ENCODE peak calls at places on chromosomes 16 and 17, in ten cellular contexts. O is fibroblast of lung, T is breast epithelium, Q is HCT116, X is psoas muscle, U is cardiac muscle cell, J is pancreas, A is prostate gland, K is neural progenitor cell, S is heart right ventricle. H is an unnamed sample. For H3K4me1, the result is how much of the 10 kb centered on the place peaks cover.

GRCh38 chr16:68427649-68428303 is 20.5 kb downstream of the SMPD3 start:
- DNase-seq in O (no peak), T (no peak), Q (no peak), X (no peak), U (no peak), J (no peak), A (no peak), K (no peak), S (no peak), H (peak)

GRCh38 chr16:89710709-89711564 is 9.4 kb upstream of the SPATA2L start:
- DNase-seq in O (no peak), T (no peak), Q (no peak), X (no peak), U (no peak), J (peak), A (no peak), K (peak), S (no peak), H (peak)

GRCh38 chr17:29574732-29575510 is 6.4 kb downstream of the TP53I13 start:
- DNase-seq in O (no peak), T (no peak), Q (no peak), X (no peak), U (no peak), J (no peak), A (no peak), K (no peak), S (no peak), H (peak)

GRCh38 chr16:85002643-85003042 is 8.7 kb downstream of the ZDHHC7 start:
- DNase-seq in O (no peak), T (no peak), Q (no peak), X (no peak), U (no peak), J (no peak), A (no peak), K (peak), S (peak), H (peak)

GRCh38 chr16:9092282-9092962 is 978 bp downstream of the HAPSTR1 start:
- DNase-seq in O (no peak), T (peak), Q (no peak), X (peak), U (peak), J (peak), A (peak), K (peak), S (peak), H (peak)

GRCh38 chr16:48537909-48538745 is 71.9 kb downstream of the N4BP1 start:
- DNase-seq in O (peak), T (peak), Q (no peak), X (peak), U (no peak), J (no peak), A (peak), K (no peak), S (peak), H (peak)

GRCh38 chr17:4631431-4631830 is 10.0 kb downstream of the ALOX15 start:
- DNase-seq in O (no peak), T (no peak), Q (no peak), X (no peak), U (no peak), J (no peak), A (no peak), K (no peak), S (no peak), H (peak)

GRCh38 chr17:74296548-74296936 is 22.5 kb downstream of the DNAI2 start:
- DNase-seq in O (peak), T (no peak), Q (peak), X (peak), U (peak), J (peak), A (peak), K (peak), S (peak), H (peak)

GRCh38 chr17:79991924-79992656 is 43.6 kb downstream of the TBC1D16 start:
- DNase-seq in O (peak), T (no peak), Q (no peak), X (no peak), U (no peak), J (peak), A (peak), K (peak), S (peak), H (peak)

GRCh38 chr17:50630524-50631194 is 4.0 kb upstream of the ABCC3 start:
- DNase-seq in O (no peak), T (peak), Q (peak), X (no peak), U (peak), J (peak), A (peak), K (peak), S (peak), H (peak)

GRCh38 chr16:85783441-85783840 is 15.9 kb downstream of the EMC8 start:
- DNase-seq in O (no peak), T (no peak), Q (no peak), X (no peak), U (no peak), J (no peak), A (no peak), K (no peak), S (no peak), H (no peak)

GRCh38 chr16:75262104-75262799 is 10.8 kb upstream of the BCAR1 start:
- DNase-seq in O (no peak), T (no peak), Q (no peak), X (peak), U (no peak), J (peak), A (no peak), K (no peak), S (peak), H (no peak)

GRCh38 chr17:34997355-34997862 is 17.1 kb downstream of the LIG3 start:
- DNase-seq in O (peak), T (peak), Q (no peak), X (no peak), U (no peak), J (peak), A (peak), K (no peak), S (peak), H (peak)

GRCh38 chr17:75910699-75911098 is 6.0 kb upstream of the MRPL38 start:
- DNase-seq in O (no peak), T (no peak), Q (no peak), X (no peak), U (peak), J (no peak), A (peak), K (peak), S (no peak), H (peak)

GRCh38 chr17:79845601-79845949 is 6.3 kb upstream of the CBX4 start:
- DNase-seq in O (no peak), T (no peak), Q (no peak), X (no peak), U (no peak), J (no peak), A (no peak), K (no peak), S (no peak), H (no peak)

GRCh38 chr17:32831627-32832243 is 45.2 kb downstream of the MYO1D start:
- DNase-seq in O (no peak), T (no peak), Q (no peak), X (no peak), U (no peak), J (no peak), A (no peak), K (no peak), S (no peak), H (no peak)

DNA sequence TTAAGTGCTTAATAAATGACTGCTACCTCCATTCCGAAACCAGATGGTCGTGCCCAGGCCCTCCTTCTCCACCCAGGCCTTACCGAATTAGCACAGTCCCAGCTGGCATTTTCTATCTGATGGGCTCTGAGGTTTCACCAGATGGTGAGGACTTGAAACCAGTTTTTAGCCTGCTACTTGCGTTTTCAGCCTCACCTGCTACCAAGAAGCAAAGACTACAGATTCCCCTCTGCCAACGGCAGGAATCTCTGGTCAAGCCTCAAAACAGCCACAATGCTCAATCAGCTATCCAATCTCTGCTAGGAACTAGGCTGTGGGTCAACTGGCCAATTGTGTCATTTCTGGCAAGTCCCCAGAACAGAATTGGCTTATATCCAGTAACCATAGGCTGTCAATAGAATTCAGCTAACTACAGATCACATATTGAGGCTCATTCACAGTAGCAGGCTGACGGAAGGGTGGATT is 11.7 kb downstream of the PECAM1 start:
- DNase-seq in O (peak), T (no peak), Q (no peak), X (no peak), U (no peak), J (no peak), A (no peak), K (no peak), S (no peak), H (no peak)
- H3K4me1 ChIP-seq in O (under half), T (under half), Q (under half), X (under half), U (under half), J (under half), A (under half), K (under half), S (half or more), H (under half)

DNA sequence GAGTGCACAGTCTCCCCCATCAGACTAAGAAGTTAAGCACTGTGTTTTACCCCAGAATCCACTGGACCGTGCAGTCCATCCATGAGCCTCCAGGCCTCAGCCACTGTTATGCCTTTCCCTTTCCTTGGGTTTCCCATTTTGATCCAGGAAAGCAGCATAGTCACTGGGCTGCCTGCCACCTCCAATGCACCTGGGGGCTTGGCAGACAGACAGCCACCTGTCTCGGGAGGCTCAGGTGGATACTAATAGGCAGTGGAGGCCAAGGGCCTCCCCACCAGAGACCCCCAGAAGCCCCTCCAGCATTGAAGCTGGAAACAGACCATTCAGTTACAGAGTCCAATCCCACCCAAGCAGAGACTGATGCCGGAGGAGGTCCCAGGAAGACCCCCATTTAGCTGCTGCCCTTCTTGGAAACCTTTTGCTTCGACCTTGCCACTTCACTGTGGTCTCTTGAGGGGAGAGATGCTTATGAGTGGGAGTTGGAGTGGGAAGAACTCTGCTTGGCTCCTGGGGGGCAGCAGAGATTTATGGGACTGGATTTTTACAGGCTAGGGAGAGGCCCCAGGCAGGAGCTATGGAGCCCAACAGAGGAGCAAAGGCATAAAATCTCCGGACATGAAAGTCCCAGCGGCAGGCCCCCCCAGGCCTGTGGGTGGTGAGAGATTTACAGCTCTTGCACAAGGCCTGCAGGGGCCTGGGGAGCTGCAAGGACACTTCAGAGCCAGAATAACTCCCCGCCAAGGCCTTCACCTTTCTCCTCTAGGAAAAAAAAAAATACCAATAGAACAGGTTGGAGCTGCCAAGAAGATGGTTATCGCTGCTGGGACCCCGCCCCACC is 12.2 kb upstream of the SP2 start:
- DNase-seq in O (no peak), T (peak), Q (no peak), X (no peak), U (no peak), J (no peak), A (peak), K (no peak), S (no peak), H (no peak)
- TF ChIP-seq CTCF in O (no peak), T (no peak), Q (no peak), X (no peak), U (no peak), J (no peak), A (no peak), K (no peak), S (no peak), H (no peak)

GRCh38 chr17:78340183-78340955 is 19.5 kb downstream of the SOCS3 start:
- DNase-seq in O (no peak), T (no peak), Q (no peak), X (no peak), U (no peak), J (no peak), A (no peak), K (no peak), S (no peak), H (no peak)

GRCh38 chr17:78341559-78342437 is 18.1 kb downstream of the SOCS3 start:
- DNase-seq in O (peak), T (no peak), Q (no peak), X (peak), U (peak), J (peak), A (peak), K (peak), S (peak), H (peak)

GRCh38 chr17:78335176-78335575 is 24.7 kb downstream of the SOCS3 start:
- DNase-seq in O (no peak), T (no peak), Q (no peak), X (no peak), U (no peak), J (no peak), A (no peak), K (no peak), S (no peak), H (no peak)

GRCh38 chr17:78337244-78338109 is 22.4 kb downstream of the SOCS3 start:
- DNase-seq in O (peak), T (no peak), Q (no peak), X (no peak), U (no peak), J (no peak), A (no peak), K (no peak), S (no peak), H (peak)

GRCh38 chr17:78338860-78339259 is 21.0 kb downstream of the SOCS3 start:
- DNase-seq in O (no peak), T (no peak), Q (peak), X (no peak), U (no peak), J (peak), A (no peak), K (no peak), S (no peak), H (no peak)
- H3K4me1 ChIP-seq in O (under half), T (under half), Q (half or more), X (under half), U (under half), J (under half), A (under half), K (under half), S (half or more), H (under half)

GRCh38 chr17:72826602-72827001 is 265.9 kb downstream of the SLC39A11 start:
- DNase-seq in O (peak), T (no peak), Q (peak), X (no peak), U (no peak), J (no peak), A (no peak), K (no peak), S (no peak), H (no peak)
- TF ChIP-seq CTCF in O (no peak), T (no peak), Q (peak), X (no peak), U (no peak), J (no peak), A (no peak), K (no peak), S (no peak), H (no peak)

DNA sequence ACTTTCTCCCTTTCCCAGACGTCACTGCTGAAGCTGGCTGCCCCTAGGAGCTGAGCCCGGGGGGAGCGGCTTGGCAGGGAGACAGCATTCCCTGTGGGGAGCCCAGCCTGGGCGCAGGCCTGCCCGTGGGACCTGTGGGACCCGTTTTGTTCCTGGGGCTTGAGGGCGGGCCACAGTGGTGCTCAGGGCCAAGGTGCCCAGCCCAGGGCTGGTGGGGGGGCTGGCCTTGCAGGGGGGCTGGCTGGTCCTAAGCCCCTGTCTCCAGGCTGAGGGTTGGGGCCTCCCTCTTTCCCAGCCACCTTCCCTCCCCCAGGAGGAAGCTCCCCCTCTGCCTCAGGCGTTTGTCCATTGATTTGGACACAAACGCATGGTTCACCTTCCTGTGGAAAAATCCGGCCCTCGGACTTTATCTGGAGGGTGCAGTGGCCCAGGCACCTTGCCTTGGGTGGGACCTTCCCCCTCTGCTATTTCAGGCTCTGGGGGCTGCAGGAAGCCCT is 4.4 kb downstream of the NHERF2 start:
- DNase-seq in O (no peak), T (no peak), Q (no peak), X (peak), U (no peak), J (no peak), A (no peak), K (no peak), S (peak), H (no peak)
- H3K4me1 ChIP-seq in O (under half), T (under half), Q (under half), X (under half), U (under half), J (under half), A (under half), K (under half), S (half or more), H (under half)

GRCh38 chr17:58330544-58330996 is 2.0 kb upstream of the TSPOAP1 start:
- DNase-seq in O (no peak), T (no peak), Q (no peak), X (no peak), U (no peak), J (no peak), A (no peak), K (no peak), S (no peak), H (no peak)

GRCh38 chr17:58329808-58330543 is 1.4 kb upstream of the TSPOAP1 start:
- DNase-seq in O (no peak), T (no peak), Q (no peak), X (no peak), U (no peak), J (no peak), A (no peak), K (no peak), S (no peak), H (no peak)

GRCh38 chr17:58327363-58328194 is 1.0 kb downstream of the TSPOAP1 start:
- DNase-seq in O (no peak), T (no peak), Q (no peak), X (no peak), U (no peak), J (no peak), A (no peak), K (no peak), S (no peak), H (no peak)

GRCh38 chr17:58328195-58329034 is at the start of gene TSPOAP1:
- DNase-seq in O (no peak), T (no peak), Q (no peak), X (no peak), U (no peak), J (no peak), A (no peak), K (peak), S (no peak), H (peak)

DNA sequence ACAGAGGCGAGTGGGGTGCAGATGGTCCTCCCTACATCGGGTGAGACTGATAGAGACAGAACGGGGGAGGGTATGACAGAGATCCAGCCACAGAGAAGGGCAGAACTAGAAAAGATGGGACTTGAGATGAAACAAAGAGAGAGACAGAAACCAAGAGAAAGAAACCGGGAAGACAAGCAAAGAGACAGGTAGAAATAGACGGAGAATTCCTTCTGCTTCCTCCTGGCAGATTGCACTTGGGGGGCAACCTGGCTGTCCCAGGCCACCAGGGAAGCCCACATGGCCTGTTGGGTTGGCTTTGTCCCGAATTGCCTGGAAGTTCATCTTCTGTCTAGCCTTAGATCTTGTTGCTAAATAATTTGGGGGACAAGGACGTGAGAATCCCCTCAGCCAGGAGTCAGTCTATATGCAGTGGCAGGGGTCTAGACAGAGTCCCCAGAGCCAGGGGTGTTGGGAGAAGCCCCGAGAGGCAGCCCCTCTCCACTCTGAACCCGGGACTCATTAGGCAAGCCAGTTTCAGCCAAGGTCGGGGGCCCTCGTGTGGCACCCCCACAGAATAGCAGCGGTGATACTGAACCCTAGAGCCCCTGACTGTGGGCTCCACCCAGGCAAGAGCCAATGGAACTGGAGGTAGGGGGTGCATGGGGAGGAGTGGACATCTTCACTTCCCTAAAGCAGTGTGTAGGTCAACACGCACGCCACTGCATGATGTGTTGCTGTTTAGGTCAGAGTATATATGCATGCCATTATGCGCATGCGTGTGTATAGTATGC is 626 bp upstream of the TSPOAP1 start:
- DNase-seq in O (no peak), T (no peak), Q (no peak), X (no peak), U (peak), J (no peak), A (no peak), K (peak), S (no peak), H (peak)
- TF ChIP-seq CTCF in O (peak), T (no peak), Q (peak), X (no peak), U (peak), J (no peak), A (no peak), K (peak), S (peak), H (no peak)

GRCh38 chr16:72990003-72990521 is 57.9 kb downstream of the ZFHX3 start:
- DNase-seq in O (peak), T (peak), Q (peak), X (peak), U (no peak), J (no peak), A (peak), K (peak), S (peak), H (peak)
- H3K4me1 ChIP-seq in O (under half), T (under half), Q (under half), X (half or more), U (half or more), J (under half), A (half or more), K (under half), S (half or more), H (under half)

GRCh38 chr17:61669522-61669921 is 78.5 kb upstream of the NACA2 start:
- DNase-seq in O (no peak), T (no peak), Q (no peak), X (no peak), U (no peak), J (no peak), A (no peak), K (no peak), S (no peak), H (no peak)
- TF ChIP-seq CTCF in O (no peak), T (no peak), Q (no peak), X (no peak), U (no peak), J (no peak), A (no peak), K (no peak), S (no peak), H (no peak)

GRCh38 chr17:46192211-46192483 is 1.1 kb downstream of the KANSL1 start:
- DNase-seq in O (no peak), T (no peak), Q (no peak), X (no peak), U (no peak), J (no peak), A (no peak), K (no peak), S (no peak), H (no peak)
- H3K4me1 ChIP-seq in O (under half), T (under half), Q (under half), X (under half), U (under half), J (under half), A (under half), K (under half), S (half or more), H (under half)

GRCh38 chr16:67156146-67156844 is 3.4 kb downstream of the TRADD start:
- DNase-seq in O (no peak), T (no peak), Q (no peak), X (no peak), U (no peak), J (no peak), A (no peak), K (no peak), S (no peak), H (no peak)
- TF ChIP-seq CTCF in O (no peak), T (no peak), Q (no peak), X (no peak), U (no peak), J (no peak), A (no peak), K (no peak), S (no peak), H (no peak)

H was measured in left lung.